ENCODE peak calls at places on chromosomes 13 and 19, in seven cellular contexts. J is psoas muscle; R is effector CD4-positive, alpha-beta T cell; P is left ventricle myocardium superior; K is T-helper 2 cell; D is fibroblast of lung; A is NCI-H1694 treated with DMSO at 0.1 percent for 48 hours. F is an unnamed sample.
A peak's percentile ranks its signal among the peaks of the same experiment; 100 is the strongest.

GRCh38 chr13:48151766-48152165 is 56.9 kb upstream of the MED4 start:
- DNase-seq in K (no peak), D (peak; percentile 53), A (no peak), P (no peak), R (no peak), J (no peak), F (no peak)

GRCh38 chr19:15640294-15640903 is at the start of gene CYP4F3:
- DNase-seq in P (peak; percentile 85), D (no peak), A (no peak), K (no peak), R (no peak), J (no peak), F (no peak)

GRCh38 chr19:44741841-44742352 is 6.6 kb upstream of the BCL3 start:
- DNase-seq in K (no peak), P (peak; percentile 99), A (peak; percentile 72), J (peak; percentile 99), D (peak; percentile 100), R (no peak), F (peak; percentile 86)

GRCh38 chr19:8609210-8610040 is 1.1 kb downstream of the ADAMTS10 start:
- DNase-seq in P (peak; percentile 79), J (peak; percentile 74), K (no peak), A (no peak), R (no peak), D (peak; percentile 85), F (peak; percentile 77)

GRCh38 chr19:11659612-11660011 is 62.3 kb downstream of the ZNF627 start:
- DNase-seq in R (no peak), D (no peak), K (no peak), P (no peak), J (no peak), A (no peak), F (peak; percentile 4)

GRCh38 chr13:30744056-30744684 is 8.8 kb downstream of the ALOX5AP start:
- DNase-seq in J (no peak), R (peak; percentile 74), D (peak; percentile 74), A (no peak), P (no peak), K (peak; percentile 30), F (no peak)

GRCh38 chr19:45321848-45322247 is 827 bp downstream of the CKM start:
- DNase-seq in D (no peak), R (no peak), P (peak; percentile 80), J (peak; percentile 86), K (no peak), A (no peak), F (no peak)

GRCh38 chr13:80783926-80784325 is 443.0 kb upstream of the SPRY2 start:
- DNase-seq in K (no peak), A (peak; percentile 74), D (peak; percentile 39), P (no peak), J (no peak), R (no peak), F (no peak)

GRCh38 chr13:113737803-113738202 is 21.2 kb upstream of the TMEM255B start:
- DNase-seq in J (no peak), D (no peak), K (no peak), P (no peak), R (no peak), A (no peak), F (no peak)

GRCh38 chr13:97446448-97446847 is 12.5 kb downstream of the RAP2A start:
- DNase-seq in R (no peak), J (no peak), D (no peak), K (no peak), P (no peak), A (no peak), F (no peak)

GRCh38 chr19:13275016-13275722 is 125.0 kb downstream of the IER2 start:
- DNase-seq in P (no peak), R (no peak), A (no peak), D (no peak), K (no peak), J (no peak), F (peak; percentile 24)

GRCh38 chr19:2453431-2454025 is 3.2 kb downstream of the LMNB2 start:
- DNase-seq in K (no peak), J (no peak), R (no peak), P (no peak), A (no peak), D (no peak), F (no peak)

GRCh38 chr13:37495046-37495445 is 103.5 kb downstream of the POSTN start:
- DNase-seq in J (no peak), P (no peak), A (peak; percentile 30), D (peak; percentile 74), K (no peak), R (no peak), F (peak; percentile 26)

GRCh38 chr13:41562083-41562482 is 104.7 kb downstream of the RGCC start:
- DNase-seq in D (peak; percentile 95), A (peak; percentile 0), J (peak; percentile 80), P (peak; percentile 88), K (no peak), R (no peak), F (peak; percentile 14)

GRCh38 chr19:30566681-30567420 is 194.7 kb downstream of the ZNF536 start:
- DNase-seq in D (no peak), R (no peak), K (no peak), A (no peak), P (no peak), J (no peak), F (no peak)

GRCh38 chr19:37926711-37927110 is 19.7 kb downstream of the SIPA1L3 start:
- DNase-seq in P (no peak), D (no peak), R (no peak), K (no peak), J (no peak), A (no peak), F (no peak)

GRCh38 chr13:42486711-42487198 is 87.2 kb upstream of the TNFSF11 start:
- DNase-seq in A (no peak), D (peak; percentile 84), K (no peak), P (no peak), J (no peak), R (no peak), F (peak; percentile 71)

GRCh38 chr13:49319555-49320350 is 72.0 kb downstream of the CDADC1 start:
- DNase-seq in R (no peak), J (no peak), P (no peak), A (no peak), D (peak; percentile 35), K (no peak), F (no peak)

GRCh38 chr13:36918246-36919060 is 1.6 kb downstream of the SMAD9 start:
- DNase-seq in A (no peak), J (no peak), D (peak; percentile 47), P (no peak), R (no peak), K (no peak), F (peak; percentile 39)

GRCh38 chr13:106568225-106569003 is 477 bp upstream of the ARGLU1 start:
- DNase-seq in A (no peak), D (no peak), J (no peak), P (no peak), K (no peak), R (no peak), F (peak; percentile 13)

GRCh38 chr13:50745542-50745941 is 98.0 kb downstream of the DLEU7 start:
- DNase-seq in J (no peak), A (no peak), K (no peak), P (no peak), R (no peak), D (no peak), F (peak; percentile 26)

GRCh38 chr13:48645845-48646244 is 7.9 kb upstream of the CYSLTR2 start:
- DNase-seq in J (no peak), P (no peak), D (no peak), K (no peak), R (no peak), A (no peak), F (no peak)

GRCh38 chr19:43594081-43594697 is 1.7 kb downstream of the IRGQ start:
- DNase-seq in J (no peak), P (no peak), R (no peak), D (no peak), A (no peak), K (no peak), F (no peak)

GRCh38 chr19:24054044-24054935 is 32.7 kb upstream of the ZNF254 start:
- DNase-seq in R (no peak), P (no peak), K (no peak), J (no peak), A (no peak), D (peak; percentile 90), F (no peak)

GRCh38 chr19:19068659-19069509 is 5.1 kb downstream of the SLC25A42 start:
- DNase-seq in D (no peak), R (no peak), P (no peak), A (no peak), J (peak; percentile 54), K (no peak), F (no peak)

GRCh38 chr19:18861917-18862316 is 30.2 kb downstream of the UPF1 start:
- DNase-seq in A (no peak), D (no peak), R (no peak), J (no peak), K (no peak), P (no peak), F (no peak)

GRCh38 chr19:46412034-46412982 is 1.1 kb downstream of the CCDC8 start:
- DNase-seq in K (no peak), D (no peak), R (no peak), A (no peak), P (no peak), J (no peak), F (no peak)

GRCh38 chr13:105918842-105919741 is 616.4 kb downstream of the EFNB2 start:
- DNase-seq in R (no peak), K (no peak), P (no peak), A (no peak), D (peak; percentile 83), J (no peak), F (peak; percentile 75)

GRCh38 chr13:97256343-97256783 is 34.2 kb downstream of the MBNL2 start:
- DNase-seq in A (no peak), K (no peak), P (no peak), R (no peak), D (peak; percentile 99), J (no peak), F (peak; percentile 86)

GRCh38 chr13:40629678-40630384 is 36.6 kb downstream of the FOXO1 start:
- DNase-seq in J (no peak), K (no peak), D (no peak), A (no peak), R (no peak), P (no peak), F (no peak)

GRCh38 chr13:111122056-111122455 is 6.9 kb downstream of the ARHGEF7 start:
- DNase-seq in R (no peak), J (peak; percentile 83), P (no peak), A (no peak), K (no peak), D (no peak), F (no peak)

GRCh38 chr19:44587863-44588752 is 25.3 kb upstream of the IGSF23 start:
- DNase-seq in A (no peak), K (no peak), R (no peak), P (no peak), J (no peak), D (peak; percentile 95), F (peak; percentile 77)

GRCh38 chr13:23069571-23069970 is 111.2 kb upstream of the SGCG start:
- DNase-seq in K (no peak), P (no peak), A (no peak), J (no peak), R (no peak), D (peak; percentile 71), F (no peak)

GRCh38 chr19:4764290-4764660 is 27.3 kb upstream of the FEM1A start:
- DNase-seq in J (no peak), K (no peak), R (no peak), A (no peak), D (no peak), P (no peak), F (no peak)

F was measured in lung microvascular endothelial cell.